ENCODE peak calls at places on chromosomes 16 and 17, in ten cellular contexts. F is T-helper 9 cell; R is iPS-NIHi11; B is endodermal cell; Z is activated CD4-positive, CD25-positive, alpha-beta regulatory T cell; V is mucosa of gallbladder; E is GM04504; Q is KG1; K is lung; S is stimulated activated CD8-positive, alpha-beta memory T cell treated with anti-CD3 and anti-CD28 coated beads, Interleukin-7, amount 100 ng/mL, for 1 hour. G is an unnamed sample.

GRCh38 chr17:61009619-61010018 is 332.0 kb downstream of the BCAS3 start:
- DNase-seq in F (no peak), R (no peak), B (no peak), Z (no peak), V (no peak), E (no peak), Q (no peak), K (no peak), S (no peak), G (no peak)

GRCh38 chr16:51607202-51607756 is 456.2 kb upstream of the SALL1 start:
- DNase-seq in F (no peak), R (no peak), B (no peak), Z (no peak), V (no peak), E (peak), Q (no peak), K (no peak), S (no peak), G (no peak)

GRCh38 chr17:34763727-34764665 is 184.6 kb downstream of the TMEM132E start:
- DNase-seq in F (no peak), R (no peak), B (peak), Z (no peak), V (no peak), E (no peak), Q (no peak), K (no peak), S (no peak), G (peak)

GRCh38 chr17:27569257-27569722 is 61.7 kb upstream of the LGALS9 start:
- DNase-seq in F (peak), R (peak), B (peak), Z (no peak), V (no peak), E (no peak), Q (no peak), K (no peak), S (peak), G (peak)

GRCh38 chr16:84532299-84532724 is 27.9 kb upstream of the MEAK7 start:
- DNase-seq in F (no peak), R (peak), B (peak), Z (no peak), V (peak), E (peak), Q (peak), K (peak), S (no peak), G (peak)

GRCh38 chr17:869067-869466 is 86.9 kb downstream of the MRM3 start:
- DNase-seq in F (no peak), R (no peak), B (no peak), Z (no peak), V (peak), E (peak), Q (no peak), K (no peak), S (no peak), G (no peak)

GRCh38 chr16:27843800-27844199 is 219.7 kb downstream of the GSG1L start:
- DNase-seq in F (no peak), R (no peak), B (no peak), Z (no peak), V (no peak), E (no peak), Q (no peak), K (no peak), S (no peak), G (peak)

GRCh38 chr17:17774009-17774881 is 62.5 kb downstream of the SREBF1 start:
- DNase-seq in F (no peak), R (no peak), B (no peak), Z (no peak), V (no peak), E (no peak), Q (no peak), K (no peak), S (no peak), G (no peak)

GRCh38 chr16:53899471-53899870 is 195.5 kb downstream of the FTO start:
- DNase-seq in F (no peak), R (no peak), B (no peak), Z (no peak), V (no peak), E (no peak), Q (no peak), K (no peak), S (no peak), G (no peak)

GRCh38 chr17:1077536-1078061 is 80.7 kb downstream of the TIMM22 start:
- DNase-seq in F (no peak), R (no peak), B (peak), Z (no peak), V (no peak), E (no peak), Q (no peak), K (no peak), S (no peak), G (peak)

GRCh38 chr16:57815987-57816745 is 13.9 kb upstream of the KIFC3 start:
- DNase-seq in F (peak), R (peak), B (peak), Z (no peak), V (peak), E (peak), Q (peak), K (peak), S (no peak), G (peak)

GRCh38 chr17:78798695-78799559 is 16.9 kb upstream of the CYTH1 start:
- DNase-seq in F (no peak), R (peak), B (no peak), Z (no peak), V (no peak), E (no peak), Q (no peak), K (no peak), S (no peak), G (no peak)

GRCh38 chr17:78979780-78980623 is at the start of gene LGALS3BP:
- DNase-seq in F (no peak), R (peak), B (peak), Z (no peak), V (peak), E (peak), Q (no peak), K (peak), S (no peak), G (peak)

GRCh38 chr16:85326113-85326793 is 214.0 kb upstream of the CIBAR2 start:
- DNase-seq in F (no peak), R (no peak), B (no peak), Z (no peak), V (no peak), E (no peak), Q (no peak), K (no peak), S (no peak), G (no peak)

GRCh38 chr16:10668322-10669045 is 26.2 kb downstream of the TEKT5 start:
- DNase-seq in F (no peak), R (peak), B (peak), Z (no peak), V (no peak), E (no peak), Q (peak), K (no peak), S (no peak), G (peak)

GRCh38 chr16:83270640-83271039 is 537.1 kb upstream of the HSBP1 start:
- DNase-seq in F (no peak), R (no peak), B (no peak), Z (no peak), V (no peak), E (no peak), Q (no peak), K (no peak), S (no peak), G (no peak)

GRCh38 chr17:28110184-28110583 is 67.7 kb downstream of the NLK start:
- DNase-seq in F (no peak), R (no peak), B (no peak), Z (no peak), V (no peak), E (no peak), Q (no peak), K (no peak), S (no peak), G (no peak)

GRCh38 chr17:79872762-79873161 is 33.5 kb upstream of the CBX4 start:
- DNase-seq in F (no peak), R (no peak), B (no peak), Z (no peak), V (no peak), E (no peak), Q (no peak), K (no peak), S (no peak), G (no peak)

GRCh38 chr17:72705905-72706395 is 386.5 kb downstream of the SLC39A11 start:
- DNase-seq in F (no peak), R (no peak), B (no peak), Z (no peak), V (no peak), E (no peak), Q (no peak), K (no peak), S (no peak), G (no peak)

GRCh38 chr16:1277016-1277944 is 21.4 kb downstream of the TPSD1 start:
- DNase-seq in F (no peak), R (no peak), B (no peak), Z (no peak), V (no peak), E (no peak), Q (no peak), K (no peak), S (no peak), G (no peak)

GRCh38 chr16:57049678-57050077 is 42.7 kb upstream of the CPNE2 start:
- DNase-seq in F (no peak), R (no peak), B (no peak), Z (no peak), V (no peak), E (no peak), Q (no peak), K (no peak), S (no peak), G (no peak)

GRCh38 chr17:57211543-57211942 is 44.8 kb upstream of the MSI2 start:
- DNase-seq in F (no peak), R (no peak), B (no peak), Z (no peak), V (no peak), E (no peak), Q (no peak), K (no peak), S (no peak), G (no peak)

GRCh38 chr17:40952675-40953074 is 14.1 kb downstream of the KRT39 start:
- DNase-seq in F (no peak), R (no peak), B (no peak), Z (no peak), V (no peak), E (peak), Q (no peak), K (no peak), S (no peak), G (no peak)

GRCh38 chr16:49458221-49458620 is 84.6 kb downstream of the C16orf78 start:
- DNase-seq in F (no peak), R (no peak), B (peak), Z (no peak), V (no peak), E (no peak), Q (no peak), K (no peak), S (no peak), G (peak)

GRCh38 chr16:2969545-2970521 is 685 bp downstream of the PAQR4 start:
- DNase-seq in F (peak), R (peak), B (peak), Z (peak), V (peak), E (no peak), Q (peak), K (peak), S (no peak), G (peak)

G was measured in H9.